ENCODE peak calls at places on chromosomes 5 and 9, in ten cellular contexts. One of them, this sample, is unnamed.

GRCh38 chr5:167207081-167207480 is 1084.4 kb upstream of the WWC1 start:
- DNase-seq in stimulated activated CD4-positive, alpha-beta T cell treated with anti-CD3 and anti-CD28 coated beads, TNF-alpha, amount 100 ng/mL, for 1 hour: no peak
- DNase-seq in NCI-H1105: no peak
- DNase-seq in T follicular helper cell: no peak
- DNase-seq in ureter: no peak
- DNase-seq in mesendoderm: no peak
- DNase-seq in suprapubic skin: no peak
- DNase-seq in SJSA1: no peak
- DNase-seq in sciatic nerve: no peak
- DNase-seq in aorta: no peak
- DNase-seq in this sample: no peak

GRCh38 chr5:138661342-138661975 is 86.3 kb upstream of the HSPA9 start:
- DNase-seq in mesendoderm: no peak
- DNase-seq in SJSA1: no peak
- DNase-seq in sciatic nerve: no peak
- DNase-seq in aorta: no peak
- DNase-seq in NCI-H1105: no peak
- DNase-seq in suprapubic skin: no peak
- DNase-seq in ureter: no peak
- DNase-seq in stimulated activated CD4-positive, alpha-beta T cell treated with anti-CD3 and anti-CD28 coated beads, TNF-alpha, amount 100 ng/mL, for 1 hour: no peak
- DNase-seq in T follicular helper cell: no peak
- DNase-seq in this sample: no peak

GRCh38 chr9:98867434-98868168 is 60.1 kb downstream of the GALNT12 start:
- DNase-seq in NCI-H1105: no peak
- DNase-seq in stimulated activated CD4-positive, alpha-beta T cell treated with anti-CD3 and anti-CD28 coated beads, TNF-alpha, amount 100 ng/mL, for 1 hour: no peak
- DNase-seq in ureter: peak
- DNase-seq in SJSA1: peak
- DNase-seq in aorta: peak
- DNase-seq in mesendoderm: peak
- DNase-seq in sciatic nerve: peak
- DNase-seq in suprapubic skin: peak
- DNase-seq in T follicular helper cell: no peak
- DNase-seq in this sample: no peak

GRCh38 chr5:14588758-14589543 is 7.4 kb downstream of the OTULINL start:
- DNase-seq in stimulated activated CD4-positive, alpha-beta T cell treated with anti-CD3 and anti-CD28 coated beads, TNF-alpha, amount 100 ng/mL, for 1 hour: no peak
- DNase-seq in mesendoderm: peak
- DNase-seq in ureter: no peak
- DNase-seq in sciatic nerve: no peak
- DNase-seq in T follicular helper cell: no peak
- DNase-seq in NCI-H1105: no peak
- DNase-seq in suprapubic skin: no peak
- DNase-seq in SJSA1: no peak
- DNase-seq in aorta: no peak
- DNase-seq in this sample: no peak

GRCh38 chr9:136378171-136379002 is 4.9 kb upstream of the CARD9 start:
- DNase-seq in NCI-H1105: no peak
- DNase-seq in mesendoderm: no peak
- DNase-seq in suprapubic skin: no peak
- DNase-seq in stimulated activated CD4-positive, alpha-beta T cell treated with anti-CD3 and anti-CD28 coated beads, TNF-alpha, amount 100 ng/mL, for 1 hour: no peak
- DNase-seq in aorta: no peak
- DNase-seq in sciatic nerve: no peak
- DNase-seq in SJSA1: no peak
- DNase-seq in T follicular helper cell: no peak
- DNase-seq in ureter: no peak
- DNase-seq in this sample: no peak

GRCh38 chr5:30505014-30505886 is 688.2 kb upstream of the CDH6 start:
- DNase-seq in sciatic nerve: no peak
- DNase-seq in ureter: no peak
- DNase-seq in SJSA1: peak
- DNase-seq in T follicular helper cell: no peak
- DNase-seq in suprapubic skin: no peak
- DNase-seq in aorta: no peak
- DNase-seq in NCI-H1105: no peak
- DNase-seq in mesendoderm: peak
- DNase-seq in stimulated activated CD4-positive, alpha-beta T cell treated with anti-CD3 and anti-CD28 coated beads, TNF-alpha, amount 100 ng/mL, for 1 hour: no peak
- DNase-seq in this sample: no peak

GRCh38 chr5:28779161-28779754 is 1740.9 kb upstream of the CDH9 start:
- DNase-seq in mesendoderm: peak
- DNase-seq in stimulated activated CD4-positive, alpha-beta T cell treated with anti-CD3 and anti-CD28 coated beads, TNF-alpha, amount 100 ng/mL, for 1 hour: no peak
- DNase-seq in sciatic nerve: no peak
- DNase-seq in T follicular helper cell: no peak
- DNase-seq in NCI-H1105: peak
- DNase-seq in ureter: no peak
- DNase-seq in suprapubic skin: no peak
- DNase-seq in aorta: no peak
- DNase-seq in SJSA1: no peak
- DNase-seq in this sample: no peak

GRCh38 chr5:141729387-141730006 is 47.5 kb upstream of the ARAP3 start:
- DNase-seq in stimulated activated CD4-positive, alpha-beta T cell treated with anti-CD3 and anti-CD28 coated beads, TNF-alpha, amount 100 ng/mL, for 1 hour: no peak
- DNase-seq in suprapubic skin: peak
- DNase-seq in NCI-H1105: no peak
- DNase-seq in mesendoderm: peak
- DNase-seq in sciatic nerve: no peak
- DNase-seq in T follicular helper cell: no peak
- DNase-seq in aorta: no peak
- DNase-seq in SJSA1: no peak
- DNase-seq in ureter: no peak
- DNase-seq in this sample: no peak

GRCh38 chr9:103397868-103398600 is 402.9 kb downstream of the CYLC2 start:
- DNase-seq in stimulated activated CD4-positive, alpha-beta T cell treated with anti-CD3 and anti-CD28 coated beads, TNF-alpha, amount 100 ng/mL, for 1 hour: no peak
- DNase-seq in T follicular helper cell: no peak
- DNase-seq in SJSA1: no peak
- DNase-seq in mesendoderm: peak
- DNase-seq in aorta: no peak
- DNase-seq in NCI-H1105: no peak
- DNase-seq in sciatic nerve: no peak
- DNase-seq in ureter: no peak
- DNase-seq in suprapubic skin: no peak
- DNase-seq in this sample: no peak